ENCODE peak calls at places on chromosome 13, in four cellular contexts. U is AG04450; J is naive thymus-derived CD4-positive, alpha-beta T cell; O is hepatocyte. Q is an unnamed sample.

GRCh38 chr13:85500716-85501256 is 298.4 kb downstream of the SLITRK6 start:
- DNase-seq in U (no peak), J (no peak), O (no peak), Q (no peak)

GRCh38 chr13:39685652-39686051 is 30.2 kb downstream of the COG6 start:
- DNase-seq in U (no peak), J (no peak), O (no peak), Q (no peak)

GRCh38 chr13:74052402-74052928 is 81.7 kb downstream of the KLF12 start:
- DNase-seq in U (no peak), J (no peak), O (no peak), Q (no peak)

GRCh38 chr13:92414851-92415250 is 811.8 kb upstream of the GPC6 start:
- DNase-seq in U (no peak), J (no peak), O (no peak), Q (no peak)

GRCh38 chr13:76271728-76272232 is 614.4 kb downstream of the KCTD12 start:
- DNase-seq in U (no peak), J (no peak), O (no peak), Q (no peak)

GRCh38 chr13:36520111-36520510 is 87.8 kb downstream of the CCNA1 start:
- DNase-seq in U (no peak), J (no peak), O (no peak), Q (no peak)

GRCh38 chr13:76861859-76862258 is 24.3 kb downstream of the KCTD12 start:
- DNase-seq in U (no peak), J (no peak), O (no peak), Q (no peak)

GRCh38 chr13:85567909-85568308 is 231.3 kb downstream of the SLITRK6 start:
- DNase-seq in U (no peak), J (no peak), O (no peak), Q (no peak)

GRCh38 chr13:93004919-93005318 is 221.7 kb upstream of the GPC6 start:
- DNase-seq in U (no peak), J (no peak), O (no peak), Q (peak)

GRCh38 chr13:71621152-71622124 is 245.6 kb downstream of the DACH1 start:
- DNase-seq in U (no peak), J (no peak), O (no peak), Q (no peak)

GRCh38 chr13:110471833-110472162 is 89.7 kb downstream of the RAB20 start:
- DNase-seq in U (no peak), J (no peak), O (no peak), Q (no peak)

GRCh38 chr13:68927387-68928026 is 1180.1 kb upstream of the ATXN8OS start:
- DNase-seq in U (no peak), J (no peak), O (peak), Q (no peak)

GRCh38 chr13:112066624-112067004 is 335 bp upstream of the SOX1 start:
- DNase-seq in U (no peak), J (peak), O (peak), Q (no peak)

GRCh38 chr13:75250526-75251183 is 231.3 kb downstream of the TBC1D4 start:
- DNase-seq in U (peak), J (no peak), O (no peak), Q (no peak)

GRCh38 chr13:106570354-106570822 is 2.5 kb upstream of the ARGLU1 start:
- DNase-seq in U (no peak), J (peak), O (peak), Q (no peak)

GRCh38 chr13:59665736-59666135 is 498.0 kb downstream of the DIAPH3 start:
- DNase-seq in U (no peak), J (no peak), O (no peak), Q (no peak)

GRCh38 chr13:89315287-89315686 is 1644.1 kb downstream of the SLITRK5 start:
- DNase-seq in U (no peak), J (no peak), O (no peak), Q (no peak)

GRCh38 chr13:52924241-52925148 is 76.1 kb upstream of the PCDH8 start:
- DNase-seq in U (no peak), J (no peak), O (no peak), Q (no peak)

GRCh38 chr13:47656651-47657050 is 344.4 kb downstream of the SUCLA2 start:
- DNase-seq in U (no peak), J (no peak), O (no peak), Q (no peak)

GRCh38 chr13:45786293-45786920 is 65.1 kb downstream of the SIAH3 start:
- DNase-seq in U (no peak), J (peak), O (no peak), Q (no peak)

GRCh38 chr13:109762791-109763190 is 23.6 kb downstream of the IRS2 start:
- DNase-seq in U (no peak), J (no peak), O (no peak), Q (no peak)

GRCh38 chr13:50128406-50129048 is 113.3 kb downstream of the KCNRG start:
- DNase-seq in U (no peak), J (peak), O (no peak), Q (no peak)

GRCh38 chr13:25874907-25875306 is 176.9 kb downstream of the SHISA2 start:
- DNase-seq in U (no peak), J (peak), O (no peak), Q (no peak)
- H3K4me3 ChIP-seq in U (no peak), J (peak), O (no peak), Q (no peak)

GRCh38 chr13:32309312-32309711 is 5.9 kb downstream of the ZAR1L start:
- DNase-seq in U (no peak), J (no peak), O (no peak), Q (no peak)
- H3K4me3 ChIP-seq in U (no peak), J (no peak), O (no peak), Q (no peak)

GRCh38 chr13:31431722-31432137 is 232.0 kb downstream of the B3GLCT start:
- DNase-seq in U (no peak), J (peak), O (peak), Q (no peak)

GRCh38 chr13:31424130-31424729 is 224.5 kb downstream of the B3GLCT start:
- DNase-seq in U (peak), J (peak), O (peak), Q (peak)

GRCh38 chr13:31426395-31426794 is 226.6 kb downstream of the B3GLCT start:
- DNase-seq in U (no peak), J (no peak), O (no peak), Q (no peak)

GRCh38 chr13:31421756-31422155 is 222.0 kb downstream of the B3GLCT start:
- DNase-seq in U (no peak), J (no peak), O (no peak), Q (no peak)

DNA sequence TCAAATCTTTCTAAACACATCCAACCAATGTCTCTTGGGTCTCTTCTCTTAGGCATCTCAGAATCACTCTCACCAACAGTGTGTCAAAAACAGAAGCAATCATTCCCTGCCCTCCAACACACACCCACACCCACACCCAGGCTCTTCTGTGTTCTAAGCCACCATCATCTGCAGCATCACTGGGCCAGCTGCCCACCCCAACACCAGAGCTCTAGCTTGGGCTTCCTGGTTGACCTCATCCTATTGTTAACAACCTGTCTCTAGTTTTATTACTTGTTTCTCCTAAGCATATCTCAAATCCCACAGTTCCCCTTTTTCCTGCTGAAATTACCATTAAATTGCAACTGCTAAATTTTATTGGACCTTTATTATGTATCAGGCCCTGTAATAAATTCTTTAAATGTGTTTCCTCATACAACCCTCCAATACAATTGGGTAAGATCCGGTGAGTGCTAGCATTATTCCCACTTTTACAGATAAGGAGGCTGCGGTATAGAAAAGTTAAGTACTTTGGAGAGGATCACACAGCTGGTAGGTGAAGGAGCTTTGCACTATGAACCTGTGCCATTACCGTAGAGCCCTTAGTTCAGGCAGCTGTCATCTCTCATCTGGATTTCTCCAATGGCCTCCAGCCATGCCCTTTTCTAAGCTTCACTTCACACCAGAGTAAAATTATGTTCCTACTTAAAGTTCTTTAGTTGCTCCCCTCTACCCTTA is 227.5 kb downstream of the B3GLCT start:
- DNase-seq in U (no peak), J (no peak), O (no peak), Q (no peak)
- H3K4me3 ChIP-seq in U (no peak), J (no peak), O (no peak), Q (no peak)

DNA sequence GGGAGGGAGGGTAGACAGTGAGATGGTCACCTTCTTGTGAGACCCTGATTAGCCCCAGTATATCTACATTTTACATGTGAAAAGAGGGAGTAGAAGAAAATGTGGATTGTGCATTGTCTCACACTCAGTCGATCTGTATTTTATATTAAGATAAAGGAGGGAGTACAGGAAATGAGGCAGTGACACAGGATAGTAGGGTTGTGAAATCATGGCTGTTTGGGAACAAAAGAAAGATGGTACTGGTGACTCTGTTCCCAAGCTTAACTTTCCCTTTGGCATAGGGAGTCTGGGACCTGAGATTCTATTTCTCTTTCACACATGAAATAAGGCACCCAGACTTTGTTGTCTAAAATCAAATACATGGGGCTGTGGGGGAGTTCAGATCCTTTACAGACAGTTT is 194.7 kb downstream of the ABCC4 start:
- DNase-seq in U (no peak), J (no peak), O (no peak), Q (no peak)
- H3K4me3 ChIP-seq in U (no peak), J (no peak), O (no peak), Q (no peak)

GRCh38 chr13:62388515-62388914 is 972.9 kb upstream of the PCDH20 start:
- DNase-seq in U (no peak), J (no peak), O (no peak), Q (no peak)

DNA sequence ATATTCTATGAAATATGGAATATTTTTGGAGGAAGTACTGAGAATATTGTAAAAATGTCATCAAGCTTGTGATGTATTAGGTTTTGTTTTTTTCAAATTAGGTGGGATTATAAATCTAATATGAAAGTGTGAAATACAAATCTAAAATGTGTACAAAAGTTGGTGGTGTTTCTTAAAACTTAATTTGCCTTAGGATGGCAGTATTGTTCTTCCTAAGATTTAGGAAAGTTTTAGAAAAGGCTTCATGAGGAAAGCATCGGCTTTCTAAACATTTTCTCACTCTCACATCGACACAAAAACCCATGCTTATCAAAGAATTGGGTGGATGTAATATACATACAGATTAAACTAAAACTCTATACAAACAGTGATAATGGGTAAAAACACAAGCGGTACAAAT is 972.0 kb upstream of the PCDH20 start:
- DNase-seq in U (peak), J (no peak), O (peak), Q (no peak)
- H3K4me3 ChIP-seq in U (no peak), J (no peak), O (no peak), Q (no peak)

DNA sequence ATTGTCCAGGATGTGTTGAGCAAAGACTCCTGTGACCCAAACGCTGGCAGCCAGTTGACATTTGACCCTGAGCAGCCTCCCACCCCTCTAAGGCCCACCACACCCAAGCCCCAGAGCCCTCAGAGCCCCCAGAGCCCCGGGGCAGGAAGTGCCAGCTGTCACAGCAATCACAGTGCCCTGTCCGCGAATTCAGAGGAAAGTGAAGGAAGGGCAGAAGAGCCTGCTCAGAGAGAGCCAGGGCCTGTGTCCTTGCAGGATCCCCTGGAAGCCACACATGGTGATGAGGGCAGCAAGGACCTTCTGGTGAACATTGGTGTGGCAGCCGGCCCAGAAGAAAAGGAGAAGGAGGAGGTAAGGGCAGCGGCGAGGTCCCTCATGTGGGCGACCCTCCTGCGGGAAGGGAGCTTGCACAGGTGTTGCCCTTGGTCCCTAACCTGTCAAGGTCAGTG is 63.7 kb downstream of the SPATA13 start:
- DNase-seq in U (no peak), J (no peak), O (no peak), Q (no peak)
- H3K4me3 ChIP-seq in U (no peak), J (peak), O (no peak), Q (no peak)

DNA sequence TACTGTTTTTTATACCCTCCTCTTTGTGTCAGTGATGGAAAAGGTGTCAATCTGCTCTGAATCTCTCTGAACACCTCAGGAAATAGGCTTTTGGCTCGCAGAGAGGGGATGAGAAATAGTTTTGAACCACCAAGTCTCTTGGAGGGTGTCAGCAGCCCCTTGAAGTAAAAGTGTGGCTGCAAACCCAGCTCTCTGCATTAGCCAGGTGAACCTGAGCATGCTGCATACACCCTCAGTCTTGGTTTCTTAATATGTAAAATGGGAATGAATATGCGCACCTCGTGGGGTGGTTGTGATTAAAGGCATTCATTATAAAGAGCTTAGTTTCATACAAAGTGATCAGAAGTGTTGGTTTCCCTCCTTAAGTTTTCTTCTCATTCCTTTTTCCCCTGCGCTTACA is 1.4 kb upstream of the DHRS12 start:
- DNase-seq in U (no peak), J (no peak), O (no peak), Q (no peak)
- H3K4me3 ChIP-seq in U (no peak), J (peak), O (no peak), Q (no peak)

GRCh38 chr13:99256709-99257108 is 1.5 kb downstream of the GPR18 start:
- DNase-seq in U (no peak), J (peak), O (no peak), Q (peak)
- H3K4me3 ChIP-seq in U (no peak), J (peak), O (no peak), Q (no peak)

Q was measured in AG09309.